ENCODE peak calls at places on chromosomes 12 and 14, in eight cellular contexts. V, H, W, G, D, F, M and Q are unnamed samples.

GRCh38 chr14:23861666-23862065 is 91.9 kb upstream of the DHRS4 start:
- DNase-seq in H (no peak), F (peak; percentile 4), D (no peak), V (peak; percentile 31), W (no peak), G (peak; percentile 2), M (no peak), Q (no peak)

GRCh38 chr12:132071001-132071810 is 72.9 kb downstream of the DDX51 start:
- DNase-seq in F (no peak), H (no peak), V (no peak), G (no peak), M (no peak), D (peak; percentile 85), W (no peak), Q (no peak)

GRCh38 chr14:37890095-37890494 is 294.7 kb downstream of the TTC6 start:
- DNase-seq in H (no peak), M (no peak), V (no peak), F (no peak), D (no peak), W (no peak), G (no peak), Q (no peak)

GRCh38 chr12:1932264-1932777 is 13.9 kb upstream of the CACNA2D4 start:
- DNase-seq in W (no peak), V (no peak), G (no peak), H (no peak), D (no peak), M (no peak), F (no peak), Q (no peak)

GRCh38 chr12:94754653-94755052 is 104.3 kb upstream of the TMCC3 start:
- DNase-seq in G (no peak), D (no peak), V (no peak), W (no peak), M (no peak), H (no peak), F (peak; percentile 17), Q (no peak)

GRCh38 chr12:5779401-5779800 is 165.7 kb downstream of the ANO2 start:
- DNase-seq in G (no peak), W (no peak), M (no peak), D (no peak), H (no peak), V (no peak), F (no peak), Q (no peak)

GRCh38 chr12:3456809-3457208 is 34.2 kb upstream of the PRMT8 start:
- DNase-seq in F (no peak), H (no peak), W (no peak), D (peak; percentile 84), G (peak; percentile 56), M (no peak), V (no peak), Q (no peak)

GRCh38 chr12:40473979-40474378 is 218.3 kb upstream of the CNTN1 start:
- DNase-seq in D (no peak), M (no peak), V (no peak), H (no peak), G (no peak), W (no peak), F (no peak), Q (no peak)

GRCh38 chr12:89134213-89134770 is 218.0 kb downstream of the DUSP6 start:
- DNase-seq in F (peak; percentile 73), V (no peak), H (no peak), D (no peak), M (no peak), W (no peak), G (no peak), Q (no peak)

GRCh38 chr12:109714141-109714912 is 702 bp downstream of the FAM222A start:
- DNase-seq in G (peak; percentile 14), D (peak; percentile 69), M (peak; percentile 45), F (peak; percentile 42), W (no peak), H (no peak), V (peak; percentile 50), Q (peak; percentile 46)

GRCh38 chr12:6871052-6871957 is 1.8 kb downstream of the SPSB2 start:
- DNase-seq in M (no peak), G (no peak), V (no peak), D (peak; percentile 31), H (no peak), W (peak; percentile 18), F (no peak), Q (peak; percentile 69)

GRCh38 chr12:47306130-47306529 is 226.4 kb upstream of the AMIGO2 start:
- DNase-seq in W (no peak), V (no peak), G (no peak), M (no peak), H (no peak), F (no peak), D (no peak), Q (no peak)

GRCh38 chr14:74846168-74846567 is 29.8 kb downstream of the PROX2 start:
- DNase-seq in H (peak; percentile 76), V (no peak), D (no peak), G (no peak), M (no peak), W (peak; percentile 41), F (peak; percentile 19), Q (no peak)

GRCh38 chr14:32682219-32682618 is 256.5 kb upstream of the NPAS3 start:
- DNase-seq in H (no peak), G (no peak), W (no peak), F (no peak), D (no peak), V (no peak), M (no peak), Q (no peak)

GRCh38 chr14:79967001-79967400 is 244.3 kb downstream of the DIO2 start:
- DNase-seq in H (peak; percentile 2), F (no peak), D (no peak), V (no peak), G (no peak), W (no peak), M (no peak), Q (no peak)

GRCh38 chr12:75724913-75725312 is 213.5 kb upstream of the KRR1 start:
- DNase-seq in W (peak; percentile 80), F (peak; percentile 89), M (no peak), H (peak; percentile 96), G (no peak), V (peak; percentile 38), D (peak; percentile 82), Q (no peak)

GRCh38 chr12:57475271-57476161 is 4.2 kb downstream of the ARHGAP9 start:
- DNase-seq in M (no peak), W (no peak), V (no peak), H (no peak), D (no peak), F (no peak), G (no peak), Q (no peak)

GRCh38 chr12:79482323-79482722 is 208.4 kb downstream of the PAWR start:
- DNase-seq in D (no peak), H (no peak), G (no peak), M (no peak), W (no peak), F (no peak), V (no peak), Q (no peak)

GRCh38 chr14:78790262-78790661 is 620.1 kb downstream of the NRXN3 start:
- DNase-seq in V (no peak), M (no peak), H (no peak), G (no peak), D (no peak), F (no peak), W (no peak), Q (no peak)

GRCh38 chr12:96240656-96241055 is 46.5 kb downstream of the ELK3 start:
- DNase-seq in M (no peak), H (no peak), F (no peak), G (no peak), D (no peak), V (no peak), W (no peak), Q (no peak)

GRCh38 chr12:89565002-89565401 is 39.2 kb upstream of the POC1B start:
- DNase-seq in F (no peak), W (no peak), M (no peak), D (no peak), G (no peak), H (no peak), V (no peak), Q (no peak)

GRCh38 chr14:70808023-70808401 is 1.3 kb downstream of the MAP3K9 start:
- DNase-seq in D (peak; percentile 58), V (peak; percentile 54), F (no peak), G (peak; percentile 15), M (peak; percentile 50), H (no peak), W (no peak), Q (peak; percentile 88)

GRCh38 chr14:83975435-83976222 is 1554.3 kb upstream of the FLRT2 start:
- DNase-seq in W (no peak), V (no peak), G (no peak), M (no peak), H (no peak), F (peak; percentile 18), D (no peak), Q (no peak)

GRCh38 chr12:40378721-40379120 is 153.9 kb downstream of the LRRK2 start:
- DNase-seq in M (no peak), F (no peak), D (no peak), H (no peak), V (no peak), W (no peak), G (no peak), Q (no peak)

GRCh38 chr14:49774111-49774510 is 6.2 kb downstream of the KLHDC2 start:
- DNase-seq in V (no peak), G (no peak), F (no peak), H (no peak), D (no peak), M (no peak), W (peak; percentile 6), Q (no peak)

GRCh38 chr12:105935981-105936380 is 202.8 kb downstream of the NUAK1 start:
- DNase-seq in D (no peak), H (no peak), G (no peak), M (no peak), V (no peak), W (peak; percentile 21), F (peak; percentile 49), Q (no peak)

GRCh38 chr12:91833780-91834359 is 311.8 kb downstream of the BTG1 start:
- DNase-seq in V (no peak), H (no peak), D (no peak), W (no peak), G (no peak), F (no peak), M (no peak), Q (no peak)

GRCh38 chr12:15721716-15722115 is 67.5 kb downstream of the EPS8 start:
- DNase-seq in F (peak; percentile 50), M (no peak), D (no peak), W (no peak), H (no peak), V (no peak), G (no peak), Q (no peak)

GRCh38 chr14:69333791-69334337 is 64.2 kb downstream of the ERH start:
- DNase-seq in V (no peak), F (no peak), G (no peak), W (no peak), H (no peak), M (no peak), D (no peak), Q (no peak)

GRCh38 chr12:113368331-113368730 is 9.9 kb downstream of the PLBD2 start:
- DNase-seq in W (no peak), H (no peak), G (no peak), M (no peak), F (no peak), V (no peak), D (no peak), Q (no peak)

GRCh38 chr12:8697120-8697475 is 693 bp upstream of the RIMKLB start:
- DNase-seq in H (no peak), W (peak; percentile 53), D (peak; percentile 60), M (no peak), G (peak; percentile 18), F (peak; percentile 64), V (no peak), Q (peak; percentile 2)